ENCODE peak calls at places on chromosomes 11 and 22, in eight cellular contexts. I is fibroblast of mammary gland; U is NCI-H2029 treated with DMSO at 0.1 percent for 48 hours; D is stimulated activated CD8-positive, alpha-beta memory T cell treated with anti-CD3 and anti-CD28 coated beads, Interleukin-2, amount 100 ng/mL, for 1 hour; F is amniotic stem cell; V is HTR-8/SVneo; M is tibial nerve; P is Karpas-422. R is an unnamed sample.

GRCh38 chr11:87037450-87038234 is at the start of gene TMEM135:
- DNase-seq in I (peak), U (peak), D (peak), F (peak), V (peak), M (peak), P (peak), R (peak)

GRCh38 chr22:18057568-18058209 is 20.1 kb upstream of the PEX26 start:
- DNase-seq in I (peak), U (no peak), D (no peak), F (peak), V (peak), M (peak), P (peak), R (no peak)

GRCh38 chr22:32649515-32650200 is 151.8 kb upstream of the TIMP3 start:
- DNase-seq in I (peak), U (no peak), D (no peak), F (no peak), V (peak), M (no peak), P (no peak), R (no peak)

GRCh38 chr22:48347311-48347710 is 1480.4 kb downstream of the BRD1 start:
- DNase-seq in I (no peak), U (no peak), D (no peak), F (no peak), V (no peak), M (no peak), P (no peak), R (no peak)

GRCh38 chr22:45099961-45100360 is 63.8 kb upstream of the NUP50 start:
- DNase-seq in I (no peak), U (no peak), D (no peak), F (no peak), V (no peak), M (no peak), P (no peak), R (no peak)

GRCh38 chr22:47966316-47966715 is 1203.9 kb downstream of the TBC1D22A start:
- DNase-seq in I (no peak), U (no peak), D (no peak), F (no peak), V (no peak), M (no peak), P (no peak), R (no peak)

GRCh38 chr11:17600316-17601205 is 53.5 kb downstream of the OTOG start:
- DNase-seq in I (no peak), U (no peak), D (no peak), F (no peak), V (no peak), M (no peak), P (no peak), R (no peak)

GRCh38 chr11:62905927-62906531 is 15.1 kb downstream of the CHRM1 start:
- DNase-seq in I (peak), U (peak), D (peak), F (no peak), V (peak), M (peak), P (peak), R (peak)

GRCh38 chr11:19013181-19013857 is 47.2 kb downstream of the MRGPRX2 start:
- DNase-seq in I (no peak), U (no peak), D (no peak), F (no peak), V (no peak), M (no peak), P (peak), R (no peak)

GRCh38 chr11:32881286-32881685 is 11.3 kb upstream of the QSER1 start:
- DNase-seq in I (peak), U (no peak), D (no peak), F (no peak), V (no peak), M (no peak), P (no peak), R (no peak)

GRCh38 chr11:65698205-65698604 is 13.8 kb upstream of the KAT5 start:
- DNase-seq in I (no peak), U (no peak), D (no peak), F (no peak), V (no peak), M (no peak), P (no peak), R (no peak)

GRCh38 chr11:46682773-46683752 is 17.4 kb downstream of the ARHGAP1 start:
- DNase-seq in I (peak), U (no peak), D (no peak), F (no peak), V (no peak), M (no peak), P (no peak), R (no peak)

GRCh38 chr11:78034623-78035022 is 11.5 kb upstream of the KCTD14 start:
- DNase-seq in I (no peak), U (no peak), D (no peak), F (no peak), V (no peak), M (no peak), P (no peak), R (no peak)

GRCh38 chr11:62340269-62340901 is 3.1 kb downstream of the ASRGL1 start:
- DNase-seq in I (peak), U (no peak), D (peak), F (no peak), V (peak), M (peak), P (peak), R (peak)

GRCh38 chr11:20055312-20055711 is 105.0 kb downstream of the DBX1 start:
- DNase-seq in I (no peak), U (no peak), D (no peak), F (no peak), V (no peak), M (no peak), P (no peak), R (no peak)

GRCh38 chr22:46432164-46433068 is 96.9 kb downstream of the TRMU start:
- DNase-seq in I (no peak), U (peak), D (no peak), F (no peak), V (no peak), M (no peak), P (no peak), R (no peak)

GRCh38 chr22:22730655-22731373 is 86.4 kb downstream of the GGTLC2 start:
- DNase-seq in I (no peak), U (no peak), D (no peak), F (no peak), V (no peak), M (no peak), P (no peak), R (no peak)

GRCh38 chr11:3170756-3171670 is 5.9 kb upstream of the OSBPL5 start:
- DNase-seq in I (no peak), U (no peak), D (no peak), F (no peak), V (no peak), M (no peak), P (no peak), R (no peak)

GRCh38 chr11:8926236-8926635 is 6.5 kb downstream of the C11orf16 start:
- DNase-seq in I (no peak), U (no peak), D (no peak), F (no peak), V (no peak), M (no peak), P (no peak), R (no peak)

GRCh38 chr11:128497057-128497957 is 90.1 kb downstream of the ETS1 start:
- DNase-seq in I (peak), U (peak), D (no peak), F (peak), V (peak), M (peak), P (peak), R (no peak)

GRCh38 chr11:17604201-17604912 is 57.3 kb downstream of the OTOG start:
- DNase-seq in I (no peak), U (no peak), D (no peak), F (no peak), V (no peak), M (no peak), P (no peak), R (no peak)

GRCh38 chr11:131859811-131860210 is 489.4 kb downstream of the NTM start:
- DNase-seq in I (peak), U (no peak), D (no peak), F (peak), V (no peak), M (no peak), P (no peak), R (no peak)

GRCh38 chr11:124837491-124837856 is 27.8 kb upstream of the ROBO3 start:
- DNase-seq in I (peak), U (no peak), D (no peak), F (peak), V (peak), M (peak), P (peak), R (peak)

GRCh38 chr11:8069771-8070170 is 11.2 kb upstream of the TUB start:
- DNase-seq in I (no peak), U (no peak), D (no peak), F (no peak), V (no peak), M (no peak), P (no peak), R (no peak)

GRCh38 chr11:416757-417621 is 2.2 kb upstream of the SIGIRR start:
- DNase-seq in I (no peak), U (peak), D (no peak), F (no peak), V (no peak), M (no peak), P (no peak), R (peak)